ENCODE peak calls at places on chromosomes 13 and 19, in four cellular contexts. P is CD4-positive, alpha-beta T cell; M is fibroblast of villous mesenchyme; W is colonic mucosa. Y is an unnamed sample.

GRCh38 chr13:34201050-34201913 is 383.3 kb downstream of the RFC3 start:
- DNase-seq in P (no peak), M (peak), W (no peak), Y (no peak)

GRCh38 chr19:591099-591958 is 1.6 kb downstream of the HCN2 start:
- DNase-seq in P (no peak), M (peak), W (no peak), Y (no peak)

GRCh38 chr19:8145969-8146368 is 3.4 kb downstream of the FBN3 start:
- DNase-seq in P (no peak), M (no peak), W (no peak), Y (no peak)

GRCh38 chr13:61410266-61410665 is 5.4 kb downstream of the PCDH20 start:
- DNase-seq in P (no peak), M (no peak), W (no peak), Y (no peak)

GRCh38 chr13:101661839-101662238 is 209.4 kb downstream of the ITGBL1 start:
- DNase-seq in P (no peak), M (no peak), W (no peak), Y (no peak)

GRCh38 chr13:22357132-22357531 is 686.3 kb downstream of the FGF9 start:
- DNase-seq in P (no peak), M (peak), W (no peak), Y (no peak)

GRCh38 chr13:75153834-75154233 is 328.1 kb downstream of the TBC1D4 start:
- DNase-seq in P (no peak), M (peak), W (no peak), Y (no peak)

GRCh38 chr13:76148926-76149325 is 512.8 kb downstream of the LMO7 start:
- DNase-seq in P (no peak), M (peak), W (no peak), Y (no peak)

GRCh38 chr19:35908977-35909683 is 1.0 kb upstream of the TYROBP start:
- DNase-seq in P (no peak), M (no peak), W (peak), Y (no peak)

GRCh38 chr13:95937700-95938320 is 115.4 kb downstream of the UGGT2 start:
- DNase-seq in P (no peak), M (no peak), W (no peak), Y (no peak)

GRCh38 chr19:18644144-18645034 is 7.6 kb downstream of the KLHL26 start:
- DNase-seq in P (no peak), M (no peak), W (no peak), Y (no peak)

GRCh38 chr19:1836458-1837221 is 11.6 kb downstream of the REXO1 start:
- DNase-seq in P (no peak), M (no peak), W (no peak), Y (no peak)

GRCh38 chr19:48650974-48651681 is 5.1 kb upstream of the CA11 start:
- DNase-seq in P (no peak), M (no peak), W (no peak), Y (no peak)

GRCh38 chr13:75636339-75637095 is 387 bp downstream of the LMO7 start:
- DNase-seq in P (peak), M (peak), W (peak), Y (peak)

GRCh38 chr19:6012416-6013170 is 34.7 kb upstream of the RANBP3 start:
- DNase-seq in P (no peak), M (no peak), W (no peak), Y (no peak)

GRCh38 chr13:77544365-77544764 is 8.9 kb downstream of the SCEL start:
- DNase-seq in P (no peak), M (no peak), W (peak), Y (no peak)

GRCh38 chr19:49921871-49922755 is 6.9 kb upstream of the ATF5 start:
- DNase-seq in P (no peak), M (peak), W (no peak), Y (no peak)

GRCh38 chr13:113489549-113490495 is 689 bp downstream of the DCUN1D2 start:
- DNase-seq in P (peak), M (peak), W (peak), Y (peak)

GRCh38 chr19:39078436-39079200 is 5.5 kb upstream of the ACP7 start:
- DNase-seq in P (no peak), M (peak), W (no peak), Y (no peak)

GRCh38 chr19:56108447-56109195 is 12.5 kb downstream of the ZNF787 start:
- DNase-seq in P (no peak), M (peak), W (no peak), Y (no peak)

GRCh38 chr19:28523619-28524018 is 689.3 kb downstream of the UQCRFS1 start:
- DNase-seq in P (no peak), M (no peak), W (no peak), Y (no peak)

GRCh38 chr19:53662209-53662608 is 30.4 kb downstream of the DPRX start:
- DNase-seq in P (no peak), M (no peak), W (no peak), Y (no peak)

GRCh38 chr19:55305491-55305890 is 19.6 kb downstream of the TMEM150B start:
- DNase-seq in P (peak), M (peak), W (peak), Y (no peak)

GRCh38 chr19:45348367-45349125 is 8.0 kb downstream of the KLC3 start:
- DNase-seq in P (no peak), M (no peak), W (no peak), Y (no peak)

GRCh38 chr13:72514141-72514540 is 213.3 kb downstream of the MZT1 start:
- DNase-seq in P (no peak), M (no peak), W (no peak), Y (no peak)

GRCh38 chr19:5048727-5049553 is 80.0 kb downstream of the KDM4B start:
- DNase-seq in P (no peak), M (peak), W (peak), Y (no peak)

GRCh38 chr13:73335938-73336337 is 277.1 kb downstream of the KLF5 start:
- DNase-seq in P (no peak), M (peak), W (no peak), Y (no peak)

GRCh38 chr13:31797154-31797775 is 57.9 kb downstream of the RXFP2 start:
- DNase-seq in P (no peak), M (peak), W (no peak), Y (no peak)
- TF ChIP-seq CTCF in P (no peak), M (peak), W (no peak), Y (no peak)

GRCh38 chr19:32877977-32878745 is 8.6 kb upstream of the SLC7A9 start:
- DNase-seq in P (no peak), M (no peak), W (no peak), Y (no peak)

GRCh38 chr19:32878988-32879387 is 9.4 kb upstream of the SLC7A9 start:
- DNase-seq in P (no peak), M (no peak), W (no peak), Y (no peak)

GRCh38 chr19:32880607-32881006 is 11.0 kb upstream of the SLC7A9 start:
- DNase-seq in P (no peak), M (no peak), W (no peak), Y (no peak)

GRCh38 chr19:32881766-32882165 is 12.2 kb upstream of the SLC7A9 start:
- DNase-seq in P (no peak), M (no peak), W (no peak), Y (no peak)

GRCh38 chr19:32879741-32880140 is 10.2 kb upstream of the SLC7A9 start:
- DNase-seq in P (no peak), M (no peak), W (no peak), Y (no peak)
- TF ChIP-seq CTCF in P (no peak), M (no peak), W (no peak), Y (no peak)

DNA sequence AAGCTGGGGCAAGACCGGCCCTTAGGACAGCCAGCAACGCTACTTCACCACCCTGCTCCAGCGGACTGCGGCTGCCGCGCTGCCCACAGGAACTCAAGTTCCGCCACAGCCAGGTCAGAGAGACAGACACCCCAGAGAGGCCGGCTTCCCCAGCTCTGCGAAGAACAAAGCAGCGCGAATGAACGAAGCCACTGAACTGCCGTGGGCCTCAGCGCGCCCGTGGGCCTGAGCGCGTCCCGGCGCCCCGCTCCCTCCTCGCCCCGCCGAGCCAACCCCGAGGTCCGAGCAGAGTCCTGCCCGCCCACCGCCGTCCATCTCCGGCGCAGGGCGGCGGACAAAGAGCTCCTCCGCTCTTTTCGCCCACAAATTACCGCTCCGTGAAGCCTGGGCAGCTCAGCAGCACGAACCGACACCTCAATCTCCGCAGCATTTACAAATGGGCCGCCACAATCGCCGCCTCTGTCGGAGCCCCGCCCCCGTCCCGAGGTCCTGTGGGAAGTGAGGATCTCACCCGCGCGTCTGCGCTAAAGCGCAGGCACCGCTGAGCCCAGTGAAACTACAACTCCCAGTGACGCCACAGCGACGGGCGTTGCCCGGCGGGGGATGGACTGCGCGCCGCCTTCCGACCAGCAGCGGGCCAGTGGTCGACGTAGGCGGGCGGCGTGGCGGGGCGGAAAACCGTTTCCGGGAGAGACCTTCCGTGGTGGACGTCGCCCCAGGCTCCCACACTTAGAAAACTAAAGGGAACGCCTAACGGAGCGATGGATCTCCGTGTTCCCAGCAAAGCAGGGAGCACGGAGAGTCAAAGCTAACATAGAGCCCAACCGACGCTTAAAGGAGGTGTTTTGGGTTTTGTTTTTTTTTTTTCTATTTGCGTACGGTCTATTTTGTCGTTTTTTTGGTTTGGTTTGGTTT is 158.7 kb downstream of the RNF17 start:
- DNase-seq in P (peak), M (peak), W (peak), Y (peak)
- TF ChIP-seq CTCF in P (no peak), M (no peak), W (no peak), Y (no peak)

GRCh38 chr19:47215581-47215980 is 15.4 kb downstream of the BBC3 start:
- DNase-seq in P (no peak), M (no peak), W (peak), Y (no peak)
- TF ChIP-seq CTCF in P (no peak), M (no peak), W (no peak), Y (no peak)

GRCh38 chr13:98293103-98293502 is 116.0 kb upstream of the RNF113B start:
- DNase-seq in P (no peak), M (no peak), W (no peak), Y (no peak)

GRCh38 chr13:98291658-98292057 is 114.6 kb upstream of the RNF113B start:
- DNase-seq in P (no peak), M (no peak), W (no peak), Y (no peak)

GRCh38 chr13:98297043-98297442 is 120.0 kb upstream of the RNF113B start:
- DNase-seq in P (no peak), M (no peak), W (no peak), Y (peak)

GRCh38 chr13:98295371-98295770 is 118.3 kb upstream of the RNF113B start:
- DNase-seq in P (no peak), M (peak), W (no peak), Y (no peak)

GRCh38 chr13:98293570-98294142 is 116.6 kb upstream of the RNF113B start:
- DNase-seq in P (no peak), M (no peak), W (no peak), Y (no peak)
- TF ChIP-seq CTCF in P (no peak), M (no peak), W (no peak), Y (no peak)

GRCh38 chr19:14473073-14473790 is 1.9 kb downstream of the PTGER1 start:
- DNase-seq in P (no peak), M (no peak), W (no peak), Y (peak)
- TF ChIP-seq CTCF in P (no peak), M (no peak), W (no peak), Y (no peak)

Y was measured in glutamatergic neuron.